ENCODE peak calls at places on chromosomes 11 and 22, in five cellular contexts. One of them, this sample, is unnamed.

GRCh38 chr22:46086577-46087335 is 63.6 kb upstream of the PPARA start:
- DNase-seq in nephron progenitor cell: no peak
- DNase-seq in GM23248: peak
- DNase-seq in nucleus accumbens: no peak
- DNase-seq in activated CD4-positive, alpha-beta T cell treated with anti-CD3 and anti-CD28 coated beads, Interleukin-2, amount 50 U/mL, for 24 hours: no peak
- DNase-seq in this sample: peak

GRCh38 chr11:62816567-62816966 is 11.3 kb upstream of the NXF1 start:
- DNase-seq in nephron progenitor cell: no peak
- DNase-seq in activated CD4-positive, alpha-beta T cell treated with anti-CD3 and anti-CD28 coated beads, Interleukin-2, amount 50 U/mL, for 24 hours: no peak
- DNase-seq in nucleus accumbens: no peak
- DNase-seq in GM23248: no peak
- DNase-seq in this sample: no peak

GRCh38 chr22:29994027-29994715 is 86.1 kb upstream of the HORMAD2 start:
- DNase-seq in nephron progenitor cell: no peak
- DNase-seq in activated CD4-positive, alpha-beta T cell treated with anti-CD3 and anti-CD28 coated beads, Interleukin-2, amount 50 U/mL, for 24 hours: no peak
- DNase-seq in GM23248: peak
- DNase-seq in nucleus accumbens: no peak
- DNase-seq in this sample: peak

GRCh38 chr11:118437736-118438125 is 1.4 kb downstream of the KMT2A start:
- DNase-seq in activated CD4-positive, alpha-beta T cell treated with anti-CD3 and anti-CD28 coated beads, Interleukin-2, amount 50 U/mL, for 24 hours: peak
- DNase-seq in GM23248: peak
- DNase-seq in nucleus accumbens: peak
- DNase-seq in nephron progenitor cell: peak
- DNase-seq in this sample: peak

GRCh38 chr22:42959472-42960145 is 55.3 kb downstream of the PACSIN2 start:
- DNase-seq in activated CD4-positive, alpha-beta T cell treated with anti-CD3 and anti-CD28 coated beads, Interleukin-2, amount 50 U/mL, for 24 hours: no peak
- DNase-seq in GM23248: peak
- DNase-seq in nephron progenitor cell: no peak
- DNase-seq in nucleus accumbens: no peak
- DNase-seq in this sample: peak

GRCh38 chr11:17439316-17439782 is 37.3 kb downstream of the ABCC8 start:
- DNase-seq in nucleus accumbens: no peak
- DNase-seq in nephron progenitor cell: peak
- DNase-seq in GM23248: no peak
- DNase-seq in activated CD4-positive, alpha-beta T cell treated with anti-CD3 and anti-CD28 coated beads, Interleukin-2, amount 50 U/mL, for 24 hours: no peak
- DNase-seq in this sample: no peak

GRCh38 chr22:19438286-19438685 is 5.9 kb downstream of the MRPL40 start:
- DNase-seq in activated CD4-positive, alpha-beta T cell treated with anti-CD3 and anti-CD28 coated beads, Interleukin-2, amount 50 U/mL, for 24 hours: no peak
- DNase-seq in nephron progenitor cell: no peak
- DNase-seq in nucleus accumbens: no peak
- DNase-seq in GM23248: no peak
- DNase-seq in this sample: no peak

GRCh38 chr11:110349109-110349996 is 52.9 kb upstream of the RDX start:
- DNase-seq in nucleus accumbens: peak
- DNase-seq in activated CD4-positive, alpha-beta T cell treated with anti-CD3 and anti-CD28 coated beads, Interleukin-2, amount 50 U/mL, for 24 hours: peak
- DNase-seq in nephron progenitor cell: no peak
- DNase-seq in GM23248: no peak
- DNase-seq in this sample: no peak

GRCh38 chr11:12275818-12276217 is 101.6 kb upstream of the PARVA start:
- DNase-seq in GM23248: no peak
- DNase-seq in activated CD4-positive, alpha-beta T cell treated with anti-CD3 and anti-CD28 coated beads, Interleukin-2, amount 50 U/mL, for 24 hours: no peak
- DNase-seq in nephron progenitor cell: no peak
- DNase-seq in nucleus accumbens: no peak
- DNase-seq in this sample: no peak

GRCh38 chr22:50674606-50675552 is 2.3 kb downstream of the SHANK3 start:
- DNase-seq in nephron progenitor cell: peak
- DNase-seq in nucleus accumbens: no peak
- DNase-seq in activated CD4-positive, alpha-beta T cell treated with anti-CD3 and anti-CD28 coated beads, Interleukin-2, amount 50 U/mL, for 24 hours: no peak
- DNase-seq in GM23248: peak
- DNase-seq in this sample: no peak

GRCh38 chr22:50045211-50046018 is 12.7 kb downstream of the TTLL8 start:
- DNase-seq in GM23248: no peak
- DNase-seq in nephron progenitor cell: no peak
- DNase-seq in activated CD4-positive, alpha-beta T cell treated with anti-CD3 and anti-CD28 coated beads, Interleukin-2, amount 50 U/mL, for 24 hours: no peak
- DNase-seq in nucleus accumbens: no peak
- DNase-seq in this sample: no peak

GRCh38 chr22:38479096-38479840 is 11.4 kb downstream of the KDELR3 start:
- DNase-seq in nucleus accumbens: no peak
- DNase-seq in GM23248: no peak
- DNase-seq in nephron progenitor cell: no peak
- DNase-seq in activated CD4-positive, alpha-beta T cell treated with anti-CD3 and anti-CD28 coated beads, Interleukin-2, amount 50 U/mL, for 24 hours: no peak
- DNase-seq in this sample: no peak

GRCh38 chr22:30260276-30260675 is 6.4 kb downstream of the OSM start:
- DNase-seq in nephron progenitor cell: no peak
- DNase-seq in nucleus accumbens: no peak
- DNase-seq in activated CD4-positive, alpha-beta T cell treated with anti-CD3 and anti-CD28 coated beads, Interleukin-2, amount 50 U/mL, for 24 hours: no peak
- DNase-seq in GM23248: no peak
- DNase-seq in this sample: no peak

GRCh38 chr11:32307449-32307848 is 127.9 kb downstream of the WT1 start:
- DNase-seq in activated CD4-positive, alpha-beta T cell treated with anti-CD3 and anti-CD28 coated beads, Interleukin-2, amount 50 U/mL, for 24 hours: no peak
- DNase-seq in GM23248: no peak
- DNase-seq in nucleus accumbens: no peak
- DNase-seq in nephron progenitor cell: no peak
- DNase-seq in this sample: no peak

GRCh38 chr11:115199501-115199900 is 304.7 kb downstream of the CADM1 start:
- DNase-seq in GM23248: peak
- DNase-seq in activated CD4-positive, alpha-beta T cell treated with anti-CD3 and anti-CD28 coated beads, Interleukin-2, amount 50 U/mL, for 24 hours: no peak
- DNase-seq in nucleus accumbens: no peak
- DNase-seq in nephron progenitor cell: no peak
- DNase-seq in this sample: no peak

GRCh38 chr11:46121328-46121723 is at the start of gene PHF21A:
- DNase-seq in nucleus accumbens: peak
- DNase-seq in GM23248: peak
- DNase-seq in activated CD4-positive, alpha-beta T cell treated with anti-CD3 and anti-CD28 coated beads, Interleukin-2, amount 50 U/mL, for 24 hours: peak
- DNase-seq in nephron progenitor cell: peak
- DNase-seq in this sample: peak

GRCh38 chr22:47561766-47562165 is 799.3 kb downstream of the TBC1D22A start:
- DNase-seq in GM23248: no peak
- DNase-seq in activated CD4-positive, alpha-beta T cell treated with anti-CD3 and anti-CD28 coated beads, Interleukin-2, amount 50 U/mL, for 24 hours: no peak
- DNase-seq in nephron progenitor cell: no peak
- DNase-seq in nucleus accumbens: no peak
- DNase-seq in this sample: no peak

GRCh38 chr11:58927393-58928081 is 11.8 kb upstream of the GLYATL1 start:
- DNase-seq in nucleus accumbens: peak
- DNase-seq in GM23248: peak
- DNase-seq in nephron progenitor cell: peak
- DNase-seq in activated CD4-positive, alpha-beta T cell treated with anti-CD3 and anti-CD28 coated beads, Interleukin-2, amount 50 U/mL, for 24 hours: no peak
- DNase-seq in this sample: no peak

GRCh38 chr22:16956290-16956689 is 51.7 kb downstream of the GAB4 start:
- DNase-seq in GM23248: no peak
- DNase-seq in activated CD4-positive, alpha-beta T cell treated with anti-CD3 and anti-CD28 coated beads, Interleukin-2, amount 50 U/mL, for 24 hours: no peak
- DNase-seq in nucleus accumbens: no peak
- DNase-seq in nephron progenitor cell: no peak
- DNase-seq in this sample: no peak